ENCODE peak calls at places on chromosome 2, in four cellular contexts. R, T, V and G are unnamed samples.

GRCh38 chr2:183740241-183740640 is 616.0 kb downstream of the NUP35 start:
- DNase-seq in R (no peak), T (no peak), V (peak; percentile 46), G (no peak)

GRCh38 chr2:160555420-160555819 is 61.8 kb upstream of the RBMS1 start:
- DNase-seq in R (no peak), T (no peak), V (no peak), G (no peak)

GRCh38 chr2:181124499-181124898 is 144.1 kb downstream of the UBE2E3 start:
- DNase-seq in R (no peak), T (no peak), V (no peak), G (peak; percentile 74)

GRCh38 chr2:16652296-16653082 is 13.1 kb downstream of the CYRIA start:
- DNase-seq in R (no peak), T (no peak), V (no peak), G (peak; percentile 90)

GRCh38 chr2:108297436-108298141 is 8.9 kb downstream of the SULT1C2 start:
- DNase-seq in R (no peak), T (no peak), V (no peak), G (peak; percentile 88)

GRCh38 chr2:169323841-169324240 is 38.5 kb downstream of the LRP2 start:
- DNase-seq in R (no peak), T (no peak), V (no peak), G (no peak)

GRCh38 chr2:229240984-229241491 is 30.0 kb downstream of the PID1 start:
- DNase-seq in R (no peak), T (no peak), V (no peak), G (no peak)

GRCh38 chr2:208266641-208267335 is 733 bp downstream of the PIKFYVE start:
- DNase-seq in R (no peak), T (no peak), V (no peak), G (peak; percentile 51)

GRCh38 chr2:109422071-109422757 is 191.6 kb downstream of the SEPTIN10 start:
- DNase-seq in R (no peak), T (no peak), V (no peak), G (no peak)

GRCh38 chr2:233513953-233514655 is 52.5 kb downstream of the USP40 start:
- DNase-seq in R (no peak), T (no peak), V (no peak), G (no peak)

GRCh38 chr2:230326453-230327417 is at the start of gene SP140L:
- DNase-seq in R (no peak), T (no peak), V (no peak), G (peak; percentile 85)

GRCh38 chr2:88818381-88818780 is 126.9 kb downstream of the RPIA start:
- DNase-seq in R (no peak), T (no peak), V (no peak), G (no peak)

GRCh38 chr2:75570948-75571729 is 10.4 kb upstream of the EVA1A start:
- DNase-seq in R (no peak), T (no peak), V (no peak), G (peak; percentile 34)

GRCh38 chr2:203626952-203627681 is 79.3 kb upstream of the CD28 start:
- DNase-seq in R (no peak), T (no peak), V (no peak), G (peak; percentile 46)

GRCh38 chr2:172307800-172308199 is 119.6 kb upstream of the ITGA6 start:
- DNase-seq in R (no peak), T (no peak), V (no peak), G (no peak)

GRCh38 chr2:30661173-30662107 is 145.8 kb downstream of the CAPN13 start:
- DNase-seq in R (no peak), T (peak; percentile 21), V (no peak), G (peak; percentile 32)

GRCh38 chr2:217436386-217436785 is 566.4 kb downstream of the TNS1 start:
- DNase-seq in R (no peak), T (no peak), V (no peak), G (no peak)

GRCh38 chr2:126655066-126655465 is 892 bp upstream of the GYPC start:
- DNase-seq in R (peak; percentile 22), T (peak; percentile 40), V (no peak), G (no peak)

GRCh38 chr2:59073257-59073656 is 832.1 kb upstream of the FANCL start:
- DNase-seq in R (no peak), T (no peak), V (no peak), G (no peak)

GRCh38 chr2:24875272-24875671 is 44.8 kb downstream of the ADCY3 start:
- DNase-seq in R (no peak), T (no peak), V (no peak), G (peak; percentile 72)

GRCh38 chr2:128306081-128306930 is 12.4 kb downstream of the HS6ST1 start:
- DNase-seq in R (peak; percentile 54), T (no peak), V (no peak), G (peak; percentile 98)

GRCh38 chr2:120761164-120761861 is 25.6 kb downstream of the GLI2 start:
- DNase-seq in R (no peak), T (no peak), V (peak; percentile 27), G (no peak)

GRCh38 chr2:20604957-20605381 is 45.9 kb downstream of the HS1BP3 start:
- DNase-seq in R (no peak), T (no peak), V (peak; percentile 31), G (peak; percentile 89)

DNA sequence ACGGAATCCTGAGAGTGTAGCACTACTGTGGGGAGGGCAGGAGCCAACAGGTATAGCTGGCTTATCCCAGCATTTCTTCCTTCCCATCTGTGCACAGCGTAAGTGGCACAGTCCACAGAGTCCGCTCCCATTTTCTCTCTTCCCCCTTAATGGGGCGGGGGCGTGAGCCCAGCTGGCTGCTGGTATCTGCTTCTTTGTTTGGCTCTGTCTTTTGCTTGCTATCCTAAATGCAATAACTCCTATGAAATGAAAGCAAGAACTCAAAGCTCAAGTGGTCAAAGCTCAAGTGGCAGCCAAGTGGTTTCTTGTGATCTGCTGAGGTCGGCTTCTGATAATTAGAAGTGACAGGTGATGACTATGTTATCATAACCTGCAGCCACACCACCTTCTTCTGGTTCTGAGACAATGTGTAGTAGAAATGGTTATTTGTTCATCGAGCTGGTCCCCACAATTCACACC is 192.7 kb downstream of the PLCL1 start:
- DNase-seq in R (no peak), T (no peak), V (no peak), G (no peak)
- TF ChIP-seq CTCF in R (no peak), T (no peak), V (no peak), G (no peak)

GRCh38 chr2:118865106-118865505 is 17.7 kb upstream of the EN1 start:
- DNase-seq in R (peak; percentile 56), T (peak; percentile 78), V (no peak), G (no peak)
- TF ChIP-seq CTCF in R (peak; percentile 73), T (peak; percentile 74), V (peak; percentile 29), G (peak; percentile 65)

GRCh38 chr2:29295843-29296242 is 180.6 kb downstream of the CLIP4 start:
- DNase-seq in R (peak; percentile 27), T (no peak), V (peak; percentile 52), G (no peak)
- TF ChIP-seq CTCF in R (no peak), T (no peak), V (peak; percentile 30), G (peak; percentile 31)

DNA sequence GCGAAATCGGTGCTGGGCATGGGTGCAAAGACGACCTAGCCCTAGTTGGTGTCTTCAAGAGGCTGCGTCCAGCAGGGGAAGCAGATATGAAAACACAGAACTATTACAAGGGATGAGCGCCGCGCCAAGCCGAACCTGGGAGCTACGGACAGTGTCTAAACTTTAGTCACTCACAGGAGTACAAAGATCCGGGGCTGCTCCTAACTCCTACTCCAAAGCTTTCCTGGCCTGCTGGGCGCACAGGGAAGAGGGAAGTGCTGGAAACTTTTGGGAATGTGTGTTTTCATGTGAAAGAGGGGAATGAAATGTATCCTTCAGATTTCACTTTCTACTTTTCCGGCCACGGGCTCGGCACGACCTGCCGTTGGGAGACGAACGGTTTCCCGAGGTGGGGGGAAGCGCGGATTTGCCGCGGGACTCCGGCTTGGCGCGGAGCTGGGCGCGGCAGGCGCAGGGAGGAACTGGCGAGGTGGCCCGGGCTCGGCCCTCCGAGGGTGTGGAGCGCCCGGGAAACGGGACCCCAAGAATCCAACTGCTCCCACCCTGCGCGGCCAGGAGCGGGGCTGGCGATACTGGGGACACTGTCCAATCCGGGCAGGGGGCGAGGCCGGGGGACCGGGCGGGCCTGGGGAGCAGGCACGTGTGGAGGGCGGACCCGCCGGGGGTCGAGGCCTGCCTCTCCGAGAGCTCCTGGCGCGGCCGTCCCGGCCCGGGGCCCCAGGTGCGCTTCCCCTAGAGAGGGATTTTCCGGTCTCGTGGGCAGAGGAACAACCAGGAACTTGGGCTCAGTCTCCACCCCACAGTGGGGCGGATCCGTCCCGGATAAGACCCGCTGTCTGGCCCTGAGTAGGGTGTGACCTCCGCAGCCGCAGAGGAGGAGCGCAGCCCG is at the start of gene ANXA4:
- DNase-seq in R (peak; percentile 65), T (peak; percentile 87), V (peak; percentile 50), G (peak; percentile 83)
- TF ChIP-seq CTCF in R (no peak), T (peak; percentile 26), V (no peak), G (peak; percentile 26)

GRCh38 chr2:8802741-8803140 is 34.7 kb downstream of the KIDINS220 start:
- DNase-seq in R (no peak), T (no peak), V (no peak), G (no peak)

GRCh38 chr2:8805278-8806045 is 32.0 kb downstream of the KIDINS220 start:
- DNase-seq in R (no peak), T (no peak), V (no peak), G (no peak)

GRCh38 chr2:8806885-8807701 is 30.3 kb downstream of the KIDINS220 start:
- DNase-seq in R (no peak), T (no peak), V (no peak), G (no peak)

GRCh38 chr2:8800821-8801220 is 36.6 kb downstream of the KIDINS220 start:
- DNase-seq in R (no peak), T (no peak), V (no peak), G (no peak)

GRCh38 chr2:8803658-8804379 is 33.6 kb downstream of the KIDINS220 start:
- DNase-seq in R (no peak), T (no peak), V (no peak), G (peak; percentile 93)
- TF ChIP-seq CTCF in R (no peak), T (peak; percentile 19), V (no peak), G (peak; percentile 11)